ENCODE peak calls at places on chromosome 15, in nine cellular contexts. W is neural crest cell; Y is mucosa of gallbladder; Q is activated CD4-positive, alpha-beta T cell treated with anti-CD3 and anti-CD28 coated beads for 1 hour; J is CD8-positive, alpha-beta T cell; N is C1 segment of cervical spinal cord; X is cardiac fibroblast; T is NCI-H345; R is fibroblast of the aortic adventitia. K is an unnamed sample.
A peak's percentile ranks its signal among the peaks of the same experiment; 100 is the strongest.

GRCh38 chr15:85496551-85497545 is 116.4 kb downstream of the AKAP13 start:
- DNase-seq in W (no peak), Y (no peak), Q (no peak), J (no peak), N (no peak), X (no peak), T (peak; percentile 35), R (no peak), K (peak; percentile 41)

GRCh38 chr15:100170280-100170654 is 171.5 kb downstream of the ADAMTS17 start:
- DNase-seq in W (no peak), Y (no peak), Q (no peak), J (no peak), N (no peak), X (no peak), T (no peak), R (no peak), K (no peak)

GRCh38 chr15:49436786-49437185 is 13.7 kb downstream of the FGF7 start:
- DNase-seq in W (no peak), Y (no peak), Q (no peak), J (no peak), N (no peak), X (no peak), T (no peak), R (no peak), K (no peak)

GRCh38 chr15:98834976-98835375 is 172.6 kb downstream of the PGPEP1L start:
- DNase-seq in W (no peak), Y (no peak), Q (no peak), J (no peak), N (no peak), X (no peak), T (no peak), R (no peak), K (no peak)

GRCh38 chr15:64507293-64507802 is 47.0 kb downstream of the ZNF609 start:
- DNase-seq in W (no peak), Y (peak; percentile 85), Q (no peak), J (no peak), N (peak; percentile 44), X (peak; percentile 73), T (no peak), R (peak; percentile 95), K (peak; percentile 87)

GRCh38 chr15:100115066-100115710 is 226.6 kb downstream of the ADAMTS17 start:
- DNase-seq in W (no peak), Y (no peak), Q (no peak), J (no peak), N (no peak), X (no peak), T (no peak), R (no peak), K (no peak)

GRCh38 chr15:86876387-86876786 is 796.7 kb downstream of the AGBL1 start:
- DNase-seq in W (no peak), Y (no peak), Q (no peak), J (no peak), N (no peak), X (no peak), T (no peak), R (no peak), K (no peak)

GRCh38 chr15:68418611-68419161 is 13.3 kb downstream of the ITGA11 start:
- DNase-seq in W (no peak), Y (no peak), Q (no peak), J (no peak), N (no peak), X (peak; percentile 65), T (peak; percentile 7), R (peak; percentile 83), K (no peak)

GRCh38 chr15:69909719-69910444 is 187.8 kb downstream of the TLE3 start:
- DNase-seq in W (no peak), Y (no peak), Q (no peak), J (no peak), N (no peak), X (peak; percentile 3), T (no peak), R (no peak), K (no peak)

GRCh38 chr15:27601239-27601942 is 497.7 kb downstream of the OCA2 start:
- DNase-seq in W (no peak), Y (no peak), Q (no peak), J (no peak), N (no peak), X (no peak), T (peak; percentile 86), R (no peak), K (no peak)

GRCh38 chr15:89377842-89378698 is 43.4 kb upstream of the POLG start:
- DNase-seq in W (no peak), Y (no peak), Q (no peak), J (no peak), N (no peak), X (no peak), T (no peak), R (no peak), K (no peak)

GRCh38 chr15:99703603-99704443 is 29.4 kb downstream of the LYSMD4 start:
- DNase-seq in W (no peak), Y (no peak), Q (no peak), J (no peak), N (no peak), X (peak; percentile 97), T (peak; percentile 23), R (peak; percentile 95), K (no peak)

GRCh38 chr15:101810905-101811304 is 1.1 kb upstream of the OR4F15 start:
- DNase-seq in W (no peak), Y (no peak), Q (no peak), J (no peak), N (no peak), X (peak; percentile 8), T (no peak), R (peak; percentile 8), K (no peak)

GRCh38 chr15:40493089-40493840 is 22.5 kb downstream of the CHST14 start:
- DNase-seq in W (no peak), Y (no peak), Q (peak; percentile 26), J (no peak), N (no peak), X (no peak), T (no peak), R (no peak), K (no peak)

GRCh38 chr15:34109775-34110663 is 8.1 kb downstream of the PGBD4 start:
- DNase-seq in W (no peak), Y (no peak), Q (no peak), J (no peak), N (no peak), X (peak; percentile 72), T (no peak), R (peak; percentile 68), K (peak; percentile 15)

GRCh38 chr15:65416845-65417416 is 5.8 kb downstream of the IGDCC4 start:
- DNase-seq in W (no peak), Y (peak; percentile 30), Q (no peak), J (no peak), N (no peak), X (no peak), T (no peak), R (peak; percentile 34), K (no peak)